ENCODE peak calls at places on chromosome X, in six cellular contexts. Y is IMR-90, L is mesenchymal stem cell, I is H1, A is H9, T is trophoblast cell. P is an unnamed sample.
A peak's percentile ranks its signal among the peaks of the same experiment; 100 is the strongest.

GRCh38 chrX:40964633-40965586 is 120.3 kb upstream of the USP9X start:
- DNase-seq in I (no peak), A (no peak), Y (no peak), T (no peak), L (peak; percentile 19), P (no peak)

GRCh38 chrX:94961730-94962129 is 1287.7 kb downstream of the FAM133A start:
- DNase-seq in T (peak; percentile 10), I (no peak), A (no peak), Y (no peak), L (no peak), P (no peak)

GRCh38 chrX:78960888-78961287 is 15.7 kb downstream of the P2RY10 start:
- DNase-seq in A (no peak), I (no peak), Y (no peak), T (no peak), L (no peak), P (no peak)

GRCh38 chrX:108270739-108271396 is 167.4 kb downstream of the COL4A6 start:
- DNase-seq in T (no peak), A (no peak), Y (peak; percentile 12), I (no peak), L (peak; percentile 83), P (no peak)

GRCh38 chrX:75522565-75523411 is at the start of gene ZDHHC15:
- DNase-seq in T (peak; percentile 2), A (peak; percentile 51), I (peak; percentile 60), L (no peak), Y (no peak), P (peak; percentile 27)

GRCh38 chrX:136879001-136879667 is 1.4 kb downstream of the RBMX start:
- DNase-seq in Y (no peak), L (peak; percentile 32), I (no peak), A (no peak), T (no peak), P (no peak)

GRCh38 chrX:22314692-22315091 is 42.0 kb downstream of the CBLL2 start:
- DNase-seq in L (peak; percentile 22), Y (peak; percentile 15), A (peak; percentile 65), T (no peak), I (no peak), P (no peak)

GRCh38 chrX:139932077-139932900 is 564 bp downstream of the ATP11C start:
- DNase-seq in T (peak; percentile 48), Y (peak; percentile 26), I (no peak), A (no peak), L (peak; percentile 37), P (no peak)

GRCh38 chrX:72019487-72019886 is 108.8 kb downstream of the NHSL2 start:
- DNase-seq in A (peak; percentile 3), T (no peak), Y (no peak), L (no peak), I (peak; percentile 6), P (no peak)

GRCh38 chrX:2967998-2968909 is 38.1 kb upstream of the ARSH start:
- DNase-seq in T (peak; percentile 6), A (peak; percentile 35), L (no peak), I (no peak), Y (peak; percentile 29), P (no peak)

GRCh38 chrX:38236901-38237615 is 16.4 kb upstream of the SRPX start:
- DNase-seq in Y (no peak), T (peak; percentile 60), A (no peak), L (no peak), I (no peak), P (no peak)

GRCh38 chrX:51598899-51599298 is 19.8 kb downstream of the CENPVL3 start:
- DNase-seq in L (no peak), I (no peak), T (no peak), A (no peak), Y (no peak), P (no peak)

GRCh38 chrX:138745215-138745614 is 33.7 kb upstream of the FGF13 start:
- DNase-seq in Y (peak; percentile 60), I (no peak), L (peak; percentile 20), T (peak; percentile 75), A (no peak), P (peak; percentile 55)

GRCh38 chrX:141176586-141177451 is at the start of gene LDOC1:
- DNase-seq in I (peak; percentile 86), A (peak; percentile 90), L (peak; percentile 76), T (no peak), Y (peak; percentile 71), P (peak; percentile 79)

GRCh38 chrX:152878976-152879755 is 18.7 kb upstream of the ZNF185 start:
- DNase-seq in T (no peak), L (no peak), A (no peak), I (no peak), Y (no peak), P (no peak)

GRCh38 chrX:48827654-48827968 is 1.3 kb downstream of the ERAS start:
- DNase-seq in Y (no peak), A (no peak), T (no peak), L (no peak), I (no peak), P (no peak)

GRCh38 chrX:153925739-153926593 is at the start of gene ARHGAP4:
- DNase-seq in L (no peak), I (no peak), Y (no peak), A (peak; percentile 39), T (no peak), P (no peak)

GRCh38 chrX:152923599-152923998 is 25.7 kb downstream of the ZNF185 start:
- DNase-seq in T (no peak), I (no peak), A (no peak), L (no peak), Y (no peak), P (no peak)

GRCh38 chrX:68705986-68706385 is 58.5 kb downstream of the STARD8 start:
- DNase-seq in Y (no peak), L (no peak), I (no peak), T (no peak), A (no peak), P (no peak)

GRCh38 chrX:118943102-118943501 is 31.3 kb upstream of the LONRF3 start:
- DNase-seq in L (no peak), A (no peak), T (no peak), Y (no peak), I (no peak), P (no peak)

GRCh38 chrX:110167952-110168451 is 149.9 kb downstream of the AMMECR1 start:
- DNase-seq in Y (no peak), I (peak; percentile 75), L (peak; percentile 60), T (peak; percentile 71), A (peak; percentile 67), P (peak; percentile 29)

GRCh38 chrX:96564595-96564994 is 120.0 kb upstream of the DIAPH2 start:
- DNase-seq in L (peak; percentile 44), I (no peak), Y (no peak), A (no peak), T (peak; percentile 29), P (no peak)

GRCh38 chrX:12956704-12957541 is 18.0 kb upstream of the TMSB4X start:
- DNase-seq in I (no peak), Y (peak; percentile 63), A (no peak), L (peak; percentile 71), T (no peak), P (no peak)

GRCh38 chrX:119816300-119816699 is 24.9 kb upstream of the RPL39 start:
- DNase-seq in A (no peak), Y (no peak), T (no peak), I (no peak), L (no peak), P (no peak)

GRCh38 chrX:81925812-81926211 is 723.9 kb downstream of the SH3BGRL start:
- DNase-seq in Y (no peak), L (no peak), I (no peak), T (no peak), A (no peak), P (no peak)
- H3K4ac ChIP-seq in Y (no peak overlapping the region), L (no peak overlapping the region), I (no peak overlapping the region), T (no peak overlapping the region), A (no peak overlapping the region), P (no peak overlapping the region)

GRCh38 chrX:29690061-29690460 is 525.3 kb upstream of the MAGEB2 start:
- DNase-seq in Y (peak; percentile 46), I (no peak), L (peak; percentile 7), A (no peak), T (no peak), P (no peak)

GRCh38 chrX:29687687-29688086 is 527.7 kb upstream of the MAGEB2 start:
- DNase-seq in T (no peak), A (no peak), L (peak; percentile 45), I (no peak), Y (peak; percentile 76), P (no peak)

GRCh38 chrX:29693912-29694311 is 521.5 kb upstream of the MAGEB2 start:
- DNase-seq in Y (no peak), I (no peak), L (no peak), A (no peak), T (no peak), P (no peak)

DNA sequence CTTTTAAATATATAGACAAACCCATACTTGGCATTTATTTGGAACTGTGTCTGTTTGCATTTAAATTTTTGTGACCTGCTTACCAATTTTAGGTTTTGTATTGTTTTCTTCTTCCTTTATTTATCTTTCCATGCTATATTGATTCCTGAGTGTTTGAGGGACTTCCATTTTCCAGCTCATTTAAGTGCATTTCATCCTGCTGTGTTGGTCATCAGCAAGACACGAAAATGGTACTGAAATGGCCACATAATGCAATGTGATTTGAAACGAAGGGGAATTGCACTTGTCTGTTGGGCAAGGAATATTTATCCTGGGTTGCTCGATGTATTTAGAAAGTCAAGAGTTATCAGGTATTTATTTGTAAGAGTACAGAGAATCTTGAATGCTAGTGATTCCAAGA is 524.3 kb upstream of the MAGEB2 start:
- DNase-seq in I (no peak), T (no peak), Y (no peak), A (no peak), L (no peak), P (no peak)
- H4K91ac ChIP-seq in I (no peak overlapping the region), T (no peak overlapping the region), Y (no peak overlapping the region), A (no peak overlapping the region), L (no peak overlapping the region), P (no peak overlapping the region)

DNA sequence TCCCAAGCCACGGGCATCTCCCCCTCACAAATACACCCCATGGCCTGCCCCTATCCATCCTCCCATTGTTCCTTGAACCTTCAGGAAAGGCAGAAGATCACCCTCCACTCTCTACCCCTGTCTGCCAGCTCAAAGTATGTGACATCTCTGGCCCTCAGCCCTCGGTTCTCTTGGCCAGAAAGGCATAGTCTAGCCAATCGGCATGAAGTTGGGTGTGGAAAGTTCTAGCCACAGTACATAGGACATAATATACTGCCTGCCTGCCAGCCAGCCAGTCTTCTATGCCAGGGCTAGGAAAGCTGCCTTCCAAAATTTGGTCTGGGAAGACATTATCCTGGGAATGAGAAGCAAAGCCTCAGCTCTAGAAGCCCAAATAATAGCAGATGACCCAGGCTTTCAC is 3.2 kb upstream of the PLP1 start:
- DNase-seq in T (no peak), A (peak; percentile 9), I (no peak), L (no peak), Y (no peak), P (no peak)
- H3K4ac ChIP-seq in T (no peak overlapping the region), A (no peak overlapping the region), I (peak overlapping the region; percentile 38), L (no peak overlapping the region), Y (no peak overlapping the region), P (no peak overlapping the region)

GRCh38 chrX:17413228-17413627 is 38.2 kb downstream of the NHS start:
- DNase-seq in L (peak; percentile 50), I (no peak), T (peak; percentile 74), Y (peak; percentile 88), A (no peak), P (no peak)

GRCh38 chrX:17411189-17411588 is 36.2 kb downstream of the NHS start:
- DNase-seq in A (no peak), I (no peak), Y (no peak), L (no peak), T (peak; percentile 27), P (no peak)

GRCh38 chrX:17405225-17405969 is 30.4 kb downstream of the NHS start:
- DNase-seq in T (peak; percentile 82), A (no peak), I (no peak), Y (peak; percentile 53), L (no peak), P (no peak)

GRCh38 chrX:17412692-17413091 is 37.7 kb downstream of the NHS start:
- DNase-seq in T (peak; percentile 76), L (peak; percentile 14), I (no peak), A (no peak), Y (peak; percentile 87), P (no peak)

GRCh38 chrX:17409566-17410290 is 34.7 kb downstream of the NHS start:
- DNase-seq in A (no peak), I (no peak), Y (no peak), T (peak; percentile 19), L (no peak), P (no peak)
- H4K91ac ChIP-seq in A (no peak overlapping the region), I (no peak overlapping the region), Y (no peak overlapping the region), T (no peak overlapping the region), L (no peak overlapping the region), P (no peak overlapping the region)

P was measured in neuronal stem cell.